ENCODE peak calls at places on chromosomes 3 and 15, in ten cellular contexts. One of them, this sample, is unnamed.
A peak's percentile ranks its signal among the peaks of the same experiment; 100 is the strongest.

GRCh38 chr15:85456798-85457197 is 76.4 kb downstream of the AKAP13 start:
- DNase-seq in body of pancreas: no peak
- DNase-seq in WTC11: no peak
- DNase-seq in HEK293T: no peak
- DNase-seq in Calu3: no peak
- DNase-seq in NCI-H1417: no peak
- DNase-seq in RPMI8226: no peak
- DNase-seq in AG08396: no peak
- DNase-seq in kidney tubule cell: no peak
- DNase-seq in left ventricle myocardium inferior: no peak
- DNase-seq in this sample: no peak

GRCh38 chr3:53799338-53799865 is 46.8 kb downstream of the CHDH start:
- DNase-seq in body of pancreas: no peak
- DNase-seq in WTC11: no peak
- DNase-seq in HEK293T: no peak
- DNase-seq in Calu3: no peak
- DNase-seq in NCI-H1417: no peak
- DNase-seq in RPMI8226: no peak
- DNase-seq in AG08396: no peak
- DNase-seq in kidney tubule cell: peak; percentile 28
- DNase-seq in left ventricle myocardium inferior: no peak
- DNase-seq in this sample: no peak

GRCh38 chr3:184227481-184227935 is 1.9 kb upstream of the VWA5B2 start:
- DNase-seq in body of pancreas: peak; percentile 48
- DNase-seq in WTC11: peak; percentile 72
- DNase-seq in HEK293T: peak; percentile 63
- DNase-seq in Calu3: peak; percentile 76
- DNase-seq in NCI-H1417: peak; percentile 36
- DNase-seq in RPMI8226: peak; percentile 63
- DNase-seq in AG08396: peak; percentile 77
- DNase-seq in kidney tubule cell: peak; percentile 24
- DNase-seq in left ventricle myocardium inferior: no peak
- DNase-seq in this sample: no peak

GRCh38 chr15:85545185-85545584 is 164.8 kb downstream of the AKAP13 start:
- DNase-seq in body of pancreas: no peak
- DNase-seq in WTC11: no peak
- DNase-seq in HEK293T: no peak
- DNase-seq in Calu3: no peak
- DNase-seq in NCI-H1417: no peak
- DNase-seq in RPMI8226: no peak
- DNase-seq in AG08396: no peak
- DNase-seq in kidney tubule cell: no peak
- DNase-seq in left ventricle myocardium inferior: no peak
- DNase-seq in this sample: no peak

GRCh38 chr3:154971771-154972326 is 108.3 kb upstream of the MME start:
- DNase-seq in body of pancreas: no peak
- DNase-seq in WTC11: no peak
- DNase-seq in HEK293T: no peak
- DNase-seq in Calu3: no peak
- DNase-seq in NCI-H1417: no peak
- DNase-seq in RPMI8226: no peak
- DNase-seq in AG08396: no peak
- DNase-seq in kidney tubule cell: peak; percentile 54
- DNase-seq in left ventricle myocardium inferior: no peak
- DNase-seq in this sample: no peak

GRCh38 chr3:105948108-105948507 is 79.3 kb upstream of the CBLB start:
- DNase-seq in body of pancreas: no peak
- DNase-seq in WTC11: no peak
- DNase-seq in HEK293T: no peak
- DNase-seq in Calu3: no peak
- DNase-seq in NCI-H1417: no peak
- DNase-seq in RPMI8226: no peak
- DNase-seq in AG08396: no peak
- DNase-seq in kidney tubule cell: no peak
- DNase-seq in left ventricle myocardium inferior: no peak
- DNase-seq in this sample: no peak

GRCh38 chr3:143565943-143566342 is 282.3 kb downstream of the SLC9A9 start:
- DNase-seq in body of pancreas: no peak
- DNase-seq in WTC11: no peak
- DNase-seq in HEK293T: no peak
- DNase-seq in Calu3: no peak
- DNase-seq in NCI-H1417: peak; percentile 4
- DNase-seq in RPMI8226: no peak
- DNase-seq in AG08396: no peak
- DNase-seq in kidney tubule cell: no peak
- DNase-seq in left ventricle myocardium inferior: no peak
- DNase-seq in this sample: no peak

GRCh38 chr15:83305696-83306291 is 21.3 kb upstream of the BNC1 start:
- DNase-seq in body of pancreas: peak; percentile 62
- DNase-seq in WTC11: peak; percentile 36
- DNase-seq in HEK293T: no peak
- DNase-seq in Calu3: peak; percentile 28
- DNase-seq in NCI-H1417: peak; percentile 18
- DNase-seq in RPMI8226: no peak
- DNase-seq in AG08396: no peak
- DNase-seq in kidney tubule cell: peak; percentile 72
- DNase-seq in left ventricle myocardium inferior: no peak
- DNase-seq in this sample: peak; percentile 95

GRCh38 chr15:74175271-74176191 is 2.0 kb downstream of the ISLR start:
- DNase-seq in body of pancreas: no peak
- DNase-seq in WTC11: peak; percentile 11
- DNase-seq in HEK293T: no peak
- DNase-seq in Calu3: no peak
- DNase-seq in NCI-H1417: no peak
- DNase-seq in RPMI8226: no peak
- DNase-seq in AG08396: no peak
- DNase-seq in kidney tubule cell: no peak
- DNase-seq in left ventricle myocardium inferior: no peak
- DNase-seq in this sample: no peak

GRCh38 chr3:48215019-48215418 is 8.3 kb upstream of the CAMP start:
- DNase-seq in body of pancreas: peak; percentile 36
- DNase-seq in WTC11: no peak
- DNase-seq in HEK293T: no peak
- DNase-seq in Calu3: no peak
- DNase-seq in NCI-H1417: no peak
- DNase-seq in RPMI8226: no peak
- DNase-seq in AG08396: no peak
- DNase-seq in kidney tubule cell: no peak
- DNase-seq in left ventricle myocardium inferior: peak; percentile 51
- DNase-seq in this sample: no peak

GRCh38 chr15:73885954-73886700 is 12.8 kb downstream of the TBC1D21 start:
- DNase-seq in body of pancreas: no peak
- DNase-seq in WTC11: no peak
- DNase-seq in HEK293T: no peak
- DNase-seq in Calu3: no peak
- DNase-seq in NCI-H1417: no peak
- DNase-seq in RPMI8226: peak; percentile 16
- DNase-seq in AG08396: no peak
- DNase-seq in kidney tubule cell: no peak
- DNase-seq in left ventricle myocardium inferior: no peak
- DNase-seq in this sample: no peak

GRCh38 chr3:111454551-111454950 is 87.4 kb upstream of the CD96 start:
- DNase-seq in body of pancreas: no peak
- DNase-seq in WTC11: no peak
- DNase-seq in HEK293T: no peak
- DNase-seq in Calu3: no peak
- DNase-seq in NCI-H1417: no peak
- DNase-seq in RPMI8226: no peak
- DNase-seq in AG08396: no peak
- DNase-seq in kidney tubule cell: no peak
- DNase-seq in left ventricle myocardium inferior: no peak
- DNase-seq in this sample: no peak

GRCh38 chr3:12345141-12345561 is 56.3 kb downstream of the PPARG start:
- DNase-seq in body of pancreas: no peak
- DNase-seq in WTC11: no peak
- DNase-seq in HEK293T: no peak
- DNase-seq in Calu3: no peak
- DNase-seq in NCI-H1417: no peak
- DNase-seq in RPMI8226: no peak
- DNase-seq in AG08396: peak; percentile 5
- DNase-seq in kidney tubule cell: peak; percentile 79
- DNase-seq in left ventricle myocardium inferior: no peak
- DNase-seq in this sample: no peak

GRCh38 chr3:88321696-88322095 is 171.9 kb downstream of the C3orf38 start:
- DNase-seq in body of pancreas: no peak
- DNase-seq in WTC11: no peak
- DNase-seq in HEK293T: no peak
- DNase-seq in Calu3: no peak
- DNase-seq in NCI-H1417: no peak
- DNase-seq in RPMI8226: no peak
- DNase-seq in AG08396: no peak
- DNase-seq in kidney tubule cell: no peak
- DNase-seq in left ventricle myocardium inferior: no peak
- DNase-seq in this sample: peak; percentile 79

GRCh38 chr15:69793783-69794451 is 303.8 kb downstream of the TLE3 start:
- DNase-seq in body of pancreas: no peak
- DNase-seq in WTC11: no peak
- DNase-seq in HEK293T: no peak
- DNase-seq in Calu3: no peak
- DNase-seq in NCI-H1417: no peak
- DNase-seq in RPMI8226: no peak
- DNase-seq in AG08396: no peak
- DNase-seq in kidney tubule cell: peak; percentile 18
- DNase-seq in left ventricle myocardium inferior: no peak
- DNase-seq in this sample: no peak

This sample was measured in left kidney.